ENCODE peak calls at places on chromosomes 6 and 20, in six cellular contexts. T, B, O, E, S and Y are unnamed samples.

GRCh38 chr20:15654208-15654649 is 919.0 kb downstream of the KIF16B start:
- DNase-seq in T (no peak), B (peak; percentile 19), O (no peak), E (peak; percentile 28), S (no peak), Y (peak; percentile 19)

GRCh38 chr6:1247058-1247457 is 64.8 kb upstream of the FOXQ1 start:
- DNase-seq in T (no peak), B (no peak), O (no peak), E (no peak), S (no peak), Y (no peak)

GRCh38 chr20:38428800-38429199 is 6.3 kb downstream of the SNHG17 start:
- DNase-seq in T (no peak), B (no peak), O (no peak), E (no peak), S (no peak), Y (no peak)

GRCh38 chr20:10519361-10520048 is 84.4 kb downstream of the SLX4IP start:
- DNase-seq in T (no peak), B (peak; percentile 7), O (no peak), E (no peak), S (no peak), Y (no peak)

GRCh38 chr20:48331518-48332286 is 496.1 kb downstream of the PREX1 start:
- DNase-seq in T (no peak), B (no peak), O (no peak), E (no peak), S (no peak), Y (peak; percentile 55)

GRCh38 chr6:15553736-15554294 is 109.0 kb downstream of the DTNBP1 start:
- DNase-seq in T (no peak), B (no peak), O (no peak), E (no peak), S (no peak), Y (no peak)

GRCh38 chr20:39097889-39098288 is 135.7 kb downstream of the DHX35 start:
- DNase-seq in T (no peak), B (no peak), O (no peak), E (no peak), S (no peak), Y (no peak)

GRCh38 chr6:105178636-105179035 is 1.2 kb downstream of the POPDC3 start:
- DNase-seq in T (no peak), B (no peak), O (no peak), E (no peak), S (no peak), Y (no peak)

GRCh38 chr6:138563650-138564049 is 64.4 kb upstream of the NHSL1 start:
- DNase-seq in T (no peak), B (no peak), O (no peak), E (no peak), S (no peak), Y (peak; percentile 67)

GRCh38 chr6:138465007-138465645 is 34.2 kb downstream of the NHSL1 start:
- DNase-seq in T (no peak), B (peak; percentile 27), O (no peak), E (no peak), S (no peak), Y (peak; percentile 47)

GRCh38 chr20:33791959-33792597 is 19.1 kb upstream of the CHMP4B start:
- DNase-seq in T (peak; percentile 55), B (no peak), O (peak; percentile 37), E (peak; percentile 43), S (no peak), Y (no peak)

GRCh38 chr6:68653074-68653705 is 18.1 kb downstream of the ADGRB3 start:
- DNase-seq in T (no peak), B (no peak), O (no peak), E (no peak), S (no peak), Y (no peak)

GRCh38 chr6:74912234-74912633 is 293.6 kb downstream of the COL12A1 start:
- DNase-seq in T (no peak), B (no peak), O (no peak), E (no peak), S (no peak), Y (no peak)

GRCh38 chr20:38073307-38074010 is 39.9 kb downstream of the RPRD1B start:
- DNase-seq in T (peak; percentile 33), B (peak; percentile 69), O (no peak), E (no peak), S (no peak), Y (peak; percentile 80)

GRCh38 chr6:15443119-15443518 is 197.2 kb downstream of the JARID2 start:
- DNase-seq in T (no peak), B (peak; percentile 50), O (no peak), E (no peak), S (no peak), Y (no peak)

GRCh38 chr20:50610212-50610718 is 81.1 kb downstream of the RIPOR3 start:
- DNase-seq in T (no peak), B (no peak), O (no peak), E (no peak), S (no peak), Y (no peak)

GRCh38 chr6:48036316-48036715 is 74.7 kb downstream of the PTCHD4 start:
- DNase-seq in T (no peak), B (no peak), O (no peak), E (no peak), S (no peak), Y (no peak)

GRCh38 chr6:43481591-43482242 is 4.3 kb downstream of the TJAP1 start:
- DNase-seq in T (no peak), B (no peak), O (no peak), E (no peak), S (no peak), Y (peak; percentile 83)

GRCh38 chr6:152338335-152339125 is 298.6 kb downstream of the SYNE1 start:
- DNase-seq in T (peak; percentile 64), B (no peak), O (peak; percentile 52), E (peak; percentile 13), S (peak; percentile 29), Y (peak; percentile 21)

GRCh38 chr20:4563534-4563933 is 158.2 kb upstream of the PRND start:
- DNase-seq in T (no peak), B (no peak), O (no peak), E (no peak), S (no peak), Y (peak; percentile 44)

GRCh38 chr6:15033850-15034203 is 212.0 kb upstream of the JARID2 start:
- DNase-seq in T (no peak), B (no peak), O (no peak), E (no peak), S (no peak), Y (no peak)

GRCh38 chr6:110938176-110938575 is 20.3 kb upstream of the GTF3C6 start:
- DNase-seq in T (no peak), B (no peak), O (no peak), E (no peak), S (no peak), Y (no peak)

GRCh38 chr20:12838261-12838866 is 170.4 kb upstream of the SPTLC3 start:
- DNase-seq in T (no peak), B (no peak), O (no peak), E (no peak), S (no peak), Y (no peak)

GRCh38 chr6:71194730-71195129 is 93.9 kb upstream of the OGFRL1 start:
- DNase-seq in T (no peak), B (peak; percentile 16), O (no peak), E (no peak), S (no peak), Y (peak; percentile 42)

GRCh38 chr6:158835616-158836221 is 16.6 kb upstream of the EZR start:
- DNase-seq in T (no peak), B (no peak), O (no peak), E (no peak), S (no peak), Y (peak; percentile 80)

GRCh38 chr6:30424549-30424948 is 64.8 kb upstream of the HLA-E start:
- DNase-seq in T (no peak), B (no peak), O (no peak), E (no peak), S (no peak), Y (no peak)

GRCh38 chr6:113901482-113901881 is 44.3 kb downstream of the MARCKS start:
- DNase-seq in T (no peak), B (no peak), O (no peak), E (no peak), S (no peak), Y (no peak)

GRCh38 chr20:8291873-8292272 is 159.8 kb downstream of the PLCB1 start:
- DNase-seq in T (no peak), B (no peak), O (no peak), E (no peak), S (no peak), Y (no peak)

GRCh38 chr20:39909447-39909846 is 779.6 kb downstream of the MAFB start:
- DNase-seq in T (no peak), B (no peak), O (no peak), E (no peak), S (no peak), Y (no peak)

GRCh38 chr6:49662877-49663231 is 26.2 kb upstream of the RHAG start:
- DNase-seq in T (no peak), B (no peak), O (no peak), E (no peak), S (no peak), Y (no peak)

GRCh38 chr20:51306521-51307358 is 235.8 kb downstream of the NFATC2 start:
- DNase-seq in T (peak; percentile 63), B (peak; percentile 80), O (peak; percentile 57), E (peak; percentile 73), S (peak; percentile 44), Y (no peak)

GRCh38 chr20:5056801-5057599 is 55.7 kb upstream of the SLC23A2 start:
- DNase-seq in T (peak; percentile 73), B (peak; percentile 38), O (peak; percentile 56), E (peak; percentile 26), S (peak; percentile 8), Y (peak; percentile 38)

GRCh38 chr6:107030151-107030550 is 2.2 kb downstream of the MTRES1 start:
- DNase-seq in T (no peak), B (no peak), O (no peak), E (no peak), S (no peak), Y (no peak)